ENCODE peak calls at places on chromosomes 4 and X, in nine cellular contexts. I is GM23248, U is PC-3, V is hepatocyte, B is GM23338, F is HCT116, Q is MM.1S, X is neural progenitor cell, M is SK-N-SH. L is an unnamed sample.

GRCh38 chr4:26028793-26029511 is 114.9 kb downstream of the SMIM20 start:
- DNase-seq in X (peak; percentile 91), F (no peak), B (peak; percentile 26), V (peak; percentile 90), I (peak; percentile 82), U (no peak), M (peak; percentile 82), Q (peak; percentile 40), L (no peak)

GRCh38 chrX:151176351-151176750 is at the start of gene GPR50:
- DNase-seq in V (no peak), B (peak; percentile 34), X (peak; percentile 41), U (no peak), I (no peak), M (no peak), F (no peak), Q (no peak), L (no peak)

GRCh38 chrX:53362439-53362838 is 60.0 kb downstream of the SMC1A start:
- DNase-seq in X (no peak), B (no peak), M (no peak), F (no peak), I (no peak), V (no peak), Q (peak; percentile 64), U (no peak), L (no peak)

GRCh38 chr4:175215657-175216056 is 297.5 kb downstream of the ADAM29 start:
- DNase-seq in Q (no peak), U (no peak), V (no peak), I (no peak), B (peak; percentile 8), F (no peak), X (no peak), M (no peak), L (peak; percentile 18)

GRCh38 chr4:38612996-38613395 is 51.0 kb upstream of the KLF3 start:
- DNase-seq in F (no peak), X (no peak), Q (no peak), V (peak; percentile 42), I (no peak), B (no peak), U (peak; percentile 8), M (no peak), L (no peak)

GRCh38 chr4:123624959-123625358 is 228.4 kb downstream of the SPRY1 start:
- DNase-seq in V (no peak), U (no peak), I (no peak), M (no peak), Q (peak; percentile 60), X (no peak), B (no peak), F (no peak), L (no peak)

GRCh38 chrX:40845331-40845911 is 110.1 kb upstream of the MED14 start:
- DNase-seq in B (peak; percentile 85), Q (no peak), M (no peak), F (no peak), U (peak; percentile 14), X (peak; percentile 61), V (peak; percentile 67), I (peak; percentile 94), L (no peak)

GRCh38 chrX:110407910-110408545 is 49.4 kb downstream of the RTL9 start:
- DNase-seq in U (peak; percentile 84), Q (peak; percentile 56), M (peak; percentile 50), X (peak; percentile 68), B (peak; percentile 80), I (peak; percentile 61), V (peak; percentile 72), F (peak; percentile 39), L (peak; percentile 53)

GRCh38 chr4:24226018-24226417 is 336.2 kb upstream of the PPARGC1A start:
- DNase-seq in V (no peak), I (peak; percentile 80), B (no peak), U (no peak), M (no peak), F (no peak), Q (no peak), X (no peak), L (no peak)

GRCh38 chr4:152047451-152047850 is 286.6 kb upstream of the GATB start:
- DNase-seq in U (no peak), V (no peak), X (no peak), B (no peak), M (no peak), Q (no peak), F (no peak), I (no peak), L (no peak)

GRCh38 chr4:152045781-152046571 is 285.2 kb upstream of the GATB start:
- DNase-seq in I (peak; percentile 16), U (no peak), X (peak; percentile 94), V (peak; percentile 86), B (peak; percentile 96), M (no peak), F (peak; percentile 59), Q (no peak), L (no peak)

GRCh38 chr4:152045397-152045780 is 284.6 kb upstream of the GATB start:
- DNase-seq in F (no peak), M (no peak), V (no peak), B (no peak), I (no peak), X (no peak), U (no peak), Q (no peak), L (no peak)

GRCh38 chr4:152041304-152041703 is 280.5 kb upstream of the GATB start:
- DNase-seq in M (no peak), U (no peak), I (no peak), X (no peak), Q (no peak), V (no peak), B (no peak), F (no peak), L (no peak)

DNA sequence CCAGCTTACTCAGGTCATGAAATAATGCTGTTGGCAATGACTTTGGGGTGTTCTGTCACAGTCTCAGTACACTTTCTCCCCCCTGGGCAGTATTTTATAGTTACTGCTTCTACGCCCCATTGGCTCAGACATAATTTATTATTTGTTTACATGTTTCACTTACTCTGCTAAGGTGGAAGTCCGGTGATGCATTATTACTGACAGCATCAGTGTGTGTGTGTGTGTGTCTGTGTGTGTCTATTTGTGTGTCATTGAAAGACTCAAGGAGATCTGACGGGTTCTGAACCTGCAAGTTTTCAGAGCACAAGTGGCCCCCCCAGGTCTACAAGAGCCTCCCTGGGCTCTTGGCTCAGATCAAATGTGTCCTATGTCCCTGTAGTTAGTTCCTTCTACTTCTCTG is 283.5 kb upstream of the GATB start:
- DNase-seq in U (peak; percentile 40), V (peak; percentile 20), F (no peak), I (peak; percentile 36), M (no peak), B (no peak), X (no peak), Q (no peak), L (no peak)
- TF ChIP-seq EZH2phosphoT487 in U (no peak), V (no peak), F (no peak), I (no peak), M (no peak), B (no peak), X (no peak), Q (no peak), L (no peak)

GRCh38 chr4:93334003-93334402 is 494.6 kb upstream of the ATOH1 start:
- DNase-seq in U (no peak), M (no peak), I (no peak), V (no peak), X (no peak), B (no peak), F (no peak), Q (peak; percentile 18), L (no peak)
- TF ChIP-seq EZH2phosphoT487 in U (no peak), M (no peak), I (no peak), V (no peak), X (no peak), B (no peak), F (no peak), Q (no peak), L (no peak)

GRCh38 chrX:22192419-22193086 is 80.2 kb upstream of the CBLL2 start:
- DNase-seq in X (peak; percentile 72), I (peak; percentile 62), F (peak; percentile 36), M (peak; percentile 47), V (peak; percentile 75), B (peak; percentile 73), Q (peak; percentile 43), U (peak; percentile 78), L (peak; percentile 25)
- TF ChIP-seq EZH2phosphoT487 in X (no peak), I (no peak), F (no peak), M (no peak), V (no peak), B (no peak), Q (no peak), U (no peak), L (no peak)

GRCh38 chrX:17375631-17376380 is 806 bp downstream of the NHS start:
- DNase-seq in U (peak; percentile 43), B (peak; percentile 36), I (peak; percentile 65), F (no peak), Q (no peak), M (peak; percentile 64), X (peak; percentile 62), V (peak; percentile 46), L (no peak)
- TF ChIP-seq EZH2phosphoT487 in U (no peak), B (no peak), I (no peak), F (no peak), Q (no peak), M (no peak), X (no peak), V (no peak), L (no peak)

GRCh38 chrX:71178908-71179307 is 34.3 kb downstream of the NLGN3 start:
- DNase-seq in F (peak; percentile 39), X (peak; percentile 68), V (peak; percentile 73), Q (peak; percentile 63), M (peak; percentile 65), B (peak; percentile 78), U (peak; percentile 76), I (peak; percentile 74), L (peak; percentile 64)
- TF ChIP-seq EZH2phosphoT487 in F (no peak), X (no peak), V (no peak), Q (no peak), M (no peak), B (no peak), U (no peak), I (no peak), L (no peak)

L was measured in OCI-LY7.